ENCODE peak calls at places on chromosomes 2 and 18, in nine cellular contexts. S is hepatic stellate cell; O is activated T-cell treated with anti-CD3 and anti-CD28 coated beads, Interleukin-2, amount 50 U/mL, for 4 hours; Z is A172; P is AG10803; B is NCI-H460; U is fibroblast of pulmonary artery; C is NCI-H510A treated with DMSO at 0.1 percent for 48 hours; W is DMS 273 treated with DMSO at 0.1 percent for 48 hours. M is an unnamed sample.
A peak's percentile ranks its signal among the peaks of the same experiment; 100 is the strongest.

GRCh38 chr2:125095826-125096225 is 1070.7 kb downstream of the CNTNAP5 start:
- DNase-seq in S (no peak), O (no peak), Z (no peak), P (no peak), B (no peak), U (no peak), C (no peak), W (no peak), M (no peak)

GRCh38 chr2:178066890-178067669 is 5.5 kb downstream of the PDE11A start:
- DNase-seq in S (no peak), O (no peak), Z (peak; percentile 13), P (peak; percentile 60), B (no peak), U (no peak), C (peak; percentile 98), W (no peak), M (no peak)

GRCh38 chr2:132400169-132400900 is 16.3 kb upstream of the GPR39 start:
- DNase-seq in S (no peak), O (no peak), Z (peak; percentile 91), P (peak; percentile 37), B (no peak), U (peak; percentile 93), C (no peak), W (no peak), M (no peak)

GRCh38 chr2:217383620-217384019 is 523.8 kb upstream of the TNP1 start:
- DNase-seq in S (peak; percentile 50), O (no peak), Z (no peak), P (no peak), B (no peak), U (no peak), C (no peak), W (no peak), M (no peak)

GRCh38 chr2:124318913-124319312 is 293.8 kb downstream of the CNTNAP5 start:
- DNase-seq in S (no peak), O (no peak), Z (no peak), P (no peak), B (no peak), U (no peak), C (peak; percentile 58), W (no peak), M (no peak)

GRCh38 chr2:14587119-14587518 is 45.4 kb upstream of the LRATD1 start:
- DNase-seq in S (no peak), O (no peak), Z (peak; percentile 41), P (peak; percentile 48), B (no peak), U (no peak), C (no peak), W (no peak), M (no peak)

GRCh38 chr2:3104261-3104660 is 273.4 kb downstream of the EIPR1 start:
- DNase-seq in S (no peak), O (no peak), Z (no peak), P (no peak), B (no peak), U (no peak), C (no peak), W (no peak), M (no peak)

GRCh38 chr2:172889767-172890430 is 154.3 kb downstream of the RAPGEF4 start:
- DNase-seq in S (no peak), O (no peak), Z (no peak), P (no peak), B (no peak), U (no peak), C (no peak), W (no peak), M (no peak)

GRCh38 chr2:225570000-225570399 is 170.5 kb downstream of the NYAP2 start:
- DNase-seq in S (no peak), O (no peak), Z (no peak), P (no peak), B (no peak), U (no peak), C (no peak), W (no peak), M (no peak)

GRCh38 chr2:141323571-141323970 is 807.2 kb downstream of the LRP1B start:
- DNase-seq in S (no peak), O (no peak), Z (no peak), P (no peak), B (no peak), U (no peak), C (no peak), W (no peak), M (no peak)

GRCh38 chr2:105518897-105519296 is 120.0 kb upstream of the FHL2 start:
- DNase-seq in S (no peak), O (no peak), Z (no peak), P (no peak), B (no peak), U (no peak), C (no peak), W (no peak), M (no peak)

GRCh38 chr18:27583021-27583420 is 397.9 kb upstream of the CHST9 start:
- DNase-seq in S (no peak), O (no peak), Z (no peak), P (no peak), B (no peak), U (peak; percentile 50), C (no peak), W (no peak), M (no peak)

GRCh38 chr2:85888020-85888744 is 608 bp downstream of the ST3GAL5 start:
- DNase-seq in S (no peak), O (peak; percentile 34), Z (no peak), P (no peak), B (no peak), U (peak; percentile 32), C (no peak), W (no peak), M (peak; percentile 27)

GRCh38 chr18:42052137-42052708 is 97.2 kb downstream of the PIK3C3 start:
- DNase-seq in S (peak; percentile 2), O (no peak), Z (no peak), P (peak; percentile 53), B (no peak), U (peak; percentile 57), C (no peak), W (no peak), M (no peak)

GRCh38 chr2:134460583-134460998 is 206.7 kb downstream of the MGAT5 start:
- DNase-seq in S (peak; percentile 60), O (peak; percentile 21), Z (peak; percentile 71), P (peak; percentile 55), B (peak; percentile 53), U (peak; percentile 74), C (peak; percentile 85), W (peak; percentile 72), M (peak; percentile 53)

GRCh38 chr2:37585295-37585908 is 86.0 kb downstream of the CDC42EP3 start:
- DNase-seq in S (no peak), O (peak; percentile 44), Z (no peak), P (no peak), B (no peak), U (no peak), C (peak; percentile 77), W (no peak), M (no peak)

GRCh38 chr2:128421861-128422311 is 103.2 kb upstream of the HS6ST1 start:
- DNase-seq in S (no peak), O (no peak), Z (no peak), P (no peak), B (no peak), U (no peak), C (no peak), W (no peak), M (no peak)

GRCh38 chr18:36688020-36688965 is 140.5 kb downstream of the TPGS2 start:
- DNase-seq in S (peak; percentile 57), O (peak; percentile 12), Z (peak; percentile 66), P (peak; percentile 68), B (peak; percentile 56), U (peak; percentile 80), C (peak; percentile 88), W (peak; percentile 10), M (peak; percentile 46)

GRCh38 chr2:55500025-55500424 is 19.5 kb upstream of the CFAP36 start:
- DNase-seq in S (peak; percentile 34), O (no peak), Z (peak; percentile 57), P (peak; percentile 36), B (peak; percentile 72), U (peak; percentile 67), C (no peak), W (no peak), M (no peak)

GRCh38 chr18:23547806-23548205 is 38.5 kb downstream of the NPC1 start:
- DNase-seq in S (no peak), O (no peak), Z (peak; percentile 69), P (peak; percentile 58), B (no peak), U (no peak), C (no peak), W (no peak), M (no peak)

GRCh38 chr2:105787376-105788318 is 42.9 kb downstream of the NCK2 start:
- DNase-seq in S (no peak), O (no peak), Z (no peak), P (no peak), B (no peak), U (peak; percentile 71), C (no peak), W (no peak), M (no peak)

GRCh38 chr18:31648966-31649429 is 35.4 kb downstream of the B4GALT6 start:
- DNase-seq in S (no peak), O (no peak), Z (peak; percentile 98), P (peak; percentile 28), B (peak; percentile 2), U (peak; percentile 65), C (no peak), W (no peak), M (no peak)

GRCh38 chr2:41116106-41116797 is 664.4 kb upstream of the SLC8A1 start:
- DNase-seq in S (no peak), O (no peak), Z (peak; percentile 54), P (no peak), B (no peak), U (no peak), C (no peak), W (no peak), M (no peak)

GRCh38 chr2:23602113-23602512 is 217.1 kb downstream of the KLHL29 start:
- DNase-seq in S (no peak), O (no peak), Z (peak; percentile 66), P (peak; percentile 56), B (no peak), U (peak; percentile 66), C (no peak), W (no peak), M (no peak)

GRCh38 chr2:11665028-11665427 is 5.0 kb downstream of the NTSR2 start:
- DNase-seq in S (no peak), O (no peak), Z (no peak), P (no peak), B (no peak), U (no peak), C (no peak), W (no peak), M (no peak)